ENCODE peak calls at places on chromosome 14, in seven cellular contexts. U, T, C, Q, K, N and G are unnamed samples.
A peak's percentile ranks its signal among the peaks of the same experiment; 100 is the strongest.

GRCh38 chr14:104428860-104429259 is 150.7 kb upstream of the C14orf180 start:
- DNase-seq in T (no peak), K (no peak), Q (no peak), C (no peak), N (no peak), U (no peak), G (no peak)

GRCh38 chr14:74437654-74438053 is 11.6 kb upstream of the SYNDIG1L start:
- DNase-seq in Q (no peak), C (no peak), U (no peak), K (no peak), T (no peak), N (no peak), G (no peak)

GRCh38 chr14:56585461-56586084 is 6.0 kb downstream of the TMEM260 start:
- DNase-seq in Q (no peak), C (no peak), K (no peak), N (no peak), U (no peak), T (no peak), G (no peak)

GRCh38 chr14:61112506-61112905 is 131.5 kb downstream of the SLC38A6 start:
- DNase-seq in C (no peak), Q (no peak), N (no peak), T (no peak), U (no peak), K (no peak), G (no peak)

GRCh38 chr14:105433161-105433605 is 13.6 kb downstream of the MTA1 start:
- DNase-seq in C (no peak), U (no peak), T (no peak), N (no peak), K (no peak), Q (no peak), G (no peak)

GRCh38 chr14:71711131-71711530 is 221.1 kb upstream of the RGS6 start:
- DNase-seq in N (no peak), C (no peak), Q (no peak), T (no peak), K (no peak), U (no peak), G (no peak)

GRCh38 chr14:65224799-65225198 is 122.5 kb upstream of the MAX start:
- DNase-seq in U (no peak), Q (no peak), T (no peak), N (no peak), C (no peak), K (no peak), G (no peak)

GRCh38 chr14:59897757-59898383 is 22.1 kb upstream of the LRRC9 start:
- DNase-seq in U (no peak), T (no peak), Q (peak; percentile 10), K (no peak), N (peak; percentile 30), C (peak; percentile 51), G (no peak)

GRCh38 chr14:44463386-44464004 is 43.6 kb downstream of the FSCB start:
- DNase-seq in C (no peak), K (no peak), U (no peak), N (no peak), T (no peak), Q (no peak), G (no peak)

GRCh38 chr14:92644601-92645515 is 103.6 kb downstream of the LGMN start:
- DNase-seq in N (no peak), Q (no peak), K (no peak), C (no peak), U (no peak), T (no peak), G (no peak)

GRCh38 chr14:74825008-74825407 is 50.9 kb downstream of the PROX2 start:
- DNase-seq in K (no peak), C (no peak), Q (no peak), U (no peak), T (no peak), N (no peak), G (no peak)

GRCh38 chr14:92561906-92562489 is 48.4 kb downstream of the RIN3 start:
- DNase-seq in T (no peak), N (no peak), K (no peak), Q (no peak), U (no peak), C (no peak), G (no peak)

GRCh38 chr14:70808023-70808401 is 1.3 kb downstream of the MAP3K9 start:
- DNase-seq in T (peak; percentile 33), K (no peak), N (peak; percentile 47), C (peak; percentile 54), U (no peak), Q (no peak), G (no peak)

GRCh38 chr14:54338696-54339317 is 58.0 kb upstream of the CDKN3 start:
- DNase-seq in Q (no peak), C (no peak), N (no peak), T (no peak), U (no peak), K (no peak), G (no peak)

GRCh38 chr14:22644305-22644635 is at the start of gene OR6J1:
- DNase-seq in C (no peak), T (no peak), U (no peak), K (no peak), N (no peak), Q (no peak), G (no peak)

GRCh38 chr14:82447586-82447985 is 913.9 kb upstream of the SEL1L start:
- DNase-seq in N (no peak), T (no peak), K (no peak), Q (no peak), U (no peak), C (no peak), G (no peak)

GRCh38 chr14:101033446-101034165 is 130.1 kb upstream of the RTL1 start:
- DNase-seq in K (no peak), T (no peak), U (no peak), Q (no peak), C (no peak), N (no peak), G (no peak)

GRCh38 chr14:35213143-35213788 is 78.9 kb upstream of the PSMA6 start:
- DNase-seq in T (no peak), U (no peak), N (peak; percentile 75), K (no peak), C (no peak), Q (no peak), G (no peak)

GRCh38 chr14:37650356-37651037 is 55.1 kb downstream of the TTC6 start:
- DNase-seq in C (no peak), T (no peak), N (peak; percentile 82), U (no peak), K (no peak), Q (no peak), G (no peak)

GRCh38 chr14:106872619-106873446 is 1346.5 kb downstream of the TMEM121 start:
- DNase-seq in U (peak; percentile 17), T (no peak), C (peak; percentile 66), K (no peak), N (peak; percentile 84), Q (no peak), G (no peak)

GRCh38 chr14:105525861-105526780 is at the start of gene TMEM121:
- DNase-seq in T (no peak), Q (no peak), U (peak; percentile 86), N (no peak), C (peak; percentile 93), K (no peak), G (no peak)

GRCh38 chr14:87199371-87199770 is 793.6 kb downstream of the GALC start:
- DNase-seq in K (no peak), N (no peak), C (no peak), T (no peak), U (no peak), Q (no peak), G (no peak)

GRCh38 chr14:22395803-22396202 is 193.2 kb downstream of the DAD1 start:
- DNase-seq in C (no peak), T (no peak), N (no peak), Q (no peak), K (no peak), U (no peak), G (no peak)

GRCh38 chr14:68704736-68705720 is 87.8 kb downstream of the ZFP36L1 start:
- DNase-seq in K (no peak), U (no peak), T (no peak), C (no peak), Q (no peak), N (no peak), G (no peak)
- TF ChIP-seq TAF1 in K (no peak), U (no peak), T (no peak), C (no peak), Q (no peak), N (no peak), G (no peak)

GRCh38 chr14:51612449-51612848 is 39.3 kb upstream of the FRMD6 start:
- DNase-seq in T (no peak), Q (no peak), N (no peak), U (no peak), C (no peak), K (no peak), G (no peak)
- TF ChIP-seq TAF1 in T (no peak), Q (no peak), N (no peak), U (no peak), C (no peak), K (no peak), G (no peak)

GRCh38 chr14:49982082-49982481 is 89.2 kb downstream of the ARF6 start:
- DNase-seq in U (no peak), K (no peak), T (no peak), C (no peak), N (no peak), Q (no peak), G (no peak)
- TF ChIP-seq TAF1 in U (no peak), K (no peak), T (no peak), C (no peak), N (no peak), Q (no peak), G (no peak)

GRCh38 chr14:68781161-68782021 is 11.5 kb downstream of the ZFP36L1 start:
- DNase-seq in U (peak; percentile 36), C (no peak), K (no peak), Q (no peak), T (no peak), N (no peak), G (no peak)

GRCh38 chr14:68777644-68778043 is 15.2 kb downstream of the ZFP36L1 start:
- DNase-seq in C (no peak), U (no peak), K (no peak), Q (no peak), N (no peak), T (no peak), G (no peak)

GRCh38 chr14:68780358-68781160 is 12.3 kb downstream of the ZFP36L1 start:
- DNase-seq in C (no peak), U (peak; percentile 45), N (no peak), K (no peak), T (no peak), Q (no peak), G (no peak)

GRCh38 chr14:68782091-68782981 is 10.5 kb downstream of the ZFP36L1 start:
- DNase-seq in Q (no peak), N (no peak), C (no peak), K (no peak), T (no peak), U (peak; percentile 40), G (no peak)

GRCh38 chr14:68779761-68780323 is 13.0 kb downstream of the ZFP36L1 start:
- DNase-seq in U (no peak), K (no peak), N (peak; percentile 96), C (no peak), Q (no peak), T (no peak), G (no peak)
- TF ChIP-seq TAF1 in U (no peak), K (no peak), N (no peak), C (no peak), Q (no peak), T (no peak), G (no peak)

GRCh38 chr14:72876710-72877063 is 17.2 kb downstream of the DPF3 start:
- DNase-seq in U (no peak), C (no peak), K (no peak), T (no peak), Q (no peak), N (no peak), G (no peak)
- TF ChIP-seq TAF1 in U (no peak), C (no peak), K (no peak), T (no peak), Q (no peak), N (no peak), G (no peak)

GRCh38 chr14:103188691-103189480 is 65.6 kb downstream of the TNFAIP2 start:
- DNase-seq in T (no peak), Q (no peak), U (no peak), N (no peak), C (peak; percentile 64), K (no peak), G (no peak)
- TF ChIP-seq TAF1 in T (no peak), Q (no peak), U (no peak), N (no peak), C (no peak), K (no peak), G (no peak)